ENCODE peak calls at places on chromosomes 12 and 14, in five cellular contexts. Y is RCC 7860; W is stimulated activated CD4-positive, alpha-beta T cell treated with anti-CD3 and anti-CD28 coated beads, TNF-alpha, amount 100 ng/mL, for 1 hour; K is cardiac fibroblast; Z is neural progenitor cell. M is an unnamed sample.

GRCh38 chr12:121241203-121241970 is 31.5 kb downstream of the P2RX4 start:
- DNase-seq in Y (no peak), W (no peak), K (no peak), Z (no peak), M (no peak)

GRCh38 chr12:129423041-129423580 is 480.7 kb downstream of the TMEM132D start:
- DNase-seq in Y (no peak), W (no peak), K (no peak), Z (no peak), M (no peak)

GRCh38 chr12:53343449-53343848 is 7.3 kb upstream of the SP7 start:
- DNase-seq in Y (no peak), W (no peak), K (no peak), Z (no peak), M (no peak)

GRCh38 chr12:5012337-5012736 is 31.3 kb upstream of the KCNA5 start:
- DNase-seq in Y (no peak), W (no peak), K (no peak), Z (no peak), M (no peak)

GRCh38 chr12:8541591-8541990 is 886 bp upstream of the CLEC4E start:
- DNase-seq in Y (no peak), W (no peak), K (no peak), Z (no peak), M (no peak)

GRCh38 chr14:77791225-77791600 is 8.7 kb upstream of the ADCK1 start:
- DNase-seq in Y (no peak), W (no peak), K (no peak), Z (no peak), M (no peak)

GRCh38 chr14:88835661-88836060 is 11.2 kb downstream of the TTC8 start:
- DNase-seq in Y (no peak), W (no peak), K (peak), Z (no peak), M (no peak)

GRCh38 chr12:6941786-6942185 is 1.8 kb upstream of the RNU7-1 start:
- DNase-seq in Y (no peak), W (no peak), K (no peak), Z (no peak), M (no peak)

GRCh38 chr14:76205708-76206107 is 54.0 kb downstream of the GPATCH2L start:
- DNase-seq in Y (no peak), W (no peak), K (no peak), Z (no peak), M (no peak)

GRCh38 chr12:1605129-1606020 is 11.0 kb upstream of the FBXL14 start:
- DNase-seq in Y (peak), W (no peak), K (peak), Z (peak), M (peak)

GRCh38 chr12:108442077-108442476 is 73.0 kb upstream of the FICD start:
- DNase-seq in Y (no peak), W (no peak), K (no peak), Z (peak), M (no peak)

GRCh38 chr14:21300892-21301291 is 21.0 kb downstream of the RPGRIP1 start:
- DNase-seq in Y (no peak), W (peak), K (no peak), Z (peak), M (peak)

GRCh38 chr12:104372048-104372720 is 68.6 kb downstream of the EID3 start:
- DNase-seq in Y (no peak), W (no peak), K (no peak), Z (no peak), M (no peak)

GRCh38 chr12:49367381-49368239 is at the start of gene SPATS2:
- DNase-seq in Y (no peak), W (no peak), K (peak), Z (no peak), M (no peak)

GRCh38 chr14:24783791-24784190 is 149.8 kb upstream of the GZMB start:
- DNase-seq in Y (no peak), W (no peak), K (no peak), Z (no peak), M (no peak)

GRCh38 chr14:38145142-38145541 is 62.6 kb upstream of the SSTR1 start:
- DNase-seq in Y (no peak), W (no peak), K (no peak), Z (no peak), M (no peak)

GRCh38 chr14:56888274-56888673 is 78.0 kb upstream of the OTX2 start:
- DNase-seq in Y (no peak), W (no peak), K (no peak), Z (peak), M (no peak)

GRCh38 chr12:96241484-96242256 is 47.5 kb downstream of the ELK3 start:
- DNase-seq in Y (no peak), W (no peak), K (peak), Z (no peak), M (no peak)

GRCh38 chr14:50067723-50068495 is 48.5 kb downstream of the VCPKMT start:
- DNase-seq in Y (peak), W (no peak), K (peak), Z (no peak), M (no peak)

GRCh38 chr14:50813544-50813863 is 17.5 kb downstream of the NIN start:
- DNase-seq in Y (no peak), W (no peak), K (no peak), Z (no peak), M (no peak)

M was measured in NCI-H460.